ENCODE peak calls at places on chromosomes 16 and 17, in nine cellular contexts. V is aorta; F is HAP-1; I is uterus; B is endothelial cell of umbilical vein; G is CD4-positive, CD25-positive, alpha-beta regulatory T cell; U is IMR-90; D is Caco-2; E is psoas muscle. R is an unnamed sample. For H3K4me1, the result is how much of the 10 kb centered on the place peaks cover.

GRCh38 chr16:28846080-28846932 is at the start of gene TUFM:
- DNase-seq in V (peak), F (peak), I (peak), B (peak), G (peak), U (peak), D (peak), E (peak), R (peak)

GRCh38 chr16:52440248-52440647 is 106.7 kb downstream of the TOX3 start:
- DNase-seq in V (no peak), F (no peak), I (no peak), B (no peak), G (no peak), U (no peak), D (no peak), E (no peak), R (no peak)

GRCh38 chr16:81715358-81716196 is 63.5 kb upstream of the PLCG2 start:
- DNase-seq in V (no peak), F (no peak), I (no peak), B (no peak), G (peak), U (no peak), D (no peak), E (no peak), R (no peak)

GRCh38 chr17:9364837-9365430 is 210.7 kb downstream of the STX8 start:
- DNase-seq in V (no peak), F (no peak), I (no peak), B (no peak), G (no peak), U (peak), D (no peak), E (no peak), R (no peak)

GRCh38 chr17:47945080-47945479 is 3.7 kb downstream of the PNPO start:
- DNase-seq in V (no peak), F (no peak), I (peak), B (no peak), G (no peak), U (no peak), D (no peak), E (no peak), R (no peak)

GRCh38 chr17:8913091-8913490 is 45.6 kb upstream of the PIK3R6 start:
- DNase-seq in V (no peak), F (no peak), I (no peak), B (no peak), G (no peak), U (no peak), D (no peak), E (no peak), R (no peak)

GRCh38 chr16:67170168-67170947 is at the start of gene NOL3:
- DNase-seq in V (peak), F (peak), I (peak), B (peak), G (no peak), U (peak), D (peak), E (peak), R (peak)

GRCh38 chr16:57984443-57985203 is 13.7 kb upstream of the CNGB1 start:
- DNase-seq in V (peak), F (peak), I (peak), B (peak), G (peak), U (peak), D (peak), E (peak), R (peak)

GRCh38 chr17:27389542-27390140 is 66.6 kb upstream of the KSR1 start:
- DNase-seq in V (no peak), F (no peak), I (no peak), B (no peak), G (no peak), U (no peak), D (no peak), E (no peak), R (no peak)

GRCh38 chr17:35489944-35490343 is 41.4 kb upstream of the SLFN13 start:
- DNase-seq in V (no peak), F (no peak), I (no peak), B (no peak), G (no peak), U (no peak), D (no peak), E (no peak), R (no peak)

GRCh38 chr17:29590979-29591736 is 1.7 kb upstream of the GIT1 start:
- DNase-seq in V (peak), F (peak), I (peak), B (no peak), G (peak), U (peak), D (peak), E (peak), R (peak)

GRCh38 chr16:70529051-70529777 is 5.6 kb downstream of the SF3B3 start:
- DNase-seq in V (no peak), F (no peak), I (no peak), B (peak), G (peak), U (peak), D (no peak), E (no peak), R (no peak)

GRCh38 chr17:9645858-9646555 is 690 bp downstream of the USP43 start:
- DNase-seq in V (no peak), F (peak), I (no peak), B (no peak), G (no peak), U (no peak), D (peak), E (no peak), R (no peak)

GRCh38 chr16:88711750-88712340 is 5.5 kb downstream of the CTU2 start:
- DNase-seq in V (no peak), F (no peak), I (no peak), B (no peak), G (no peak), U (no peak), D (no peak), E (no peak), R (no peak)

DNA sequence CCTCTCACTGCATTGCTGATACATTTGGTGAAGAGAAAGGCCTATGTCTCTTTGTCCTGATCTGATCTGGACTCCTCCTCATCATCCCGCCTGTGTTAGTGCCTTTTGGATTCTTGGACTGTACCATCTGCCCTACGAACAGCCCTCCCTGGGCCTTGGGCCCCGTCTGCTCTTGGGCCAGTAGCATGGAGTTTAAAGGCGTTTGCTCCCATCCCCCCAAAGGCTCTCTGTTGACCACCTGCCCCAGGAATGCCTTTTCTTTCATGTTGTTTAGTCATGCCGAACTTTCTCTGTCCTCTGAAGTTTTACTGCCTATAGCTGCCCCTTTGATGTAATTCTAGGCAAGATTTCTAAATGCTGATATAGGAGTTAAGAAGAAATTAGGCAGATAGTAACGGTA is 30.9 kb upstream of the MEAK7 start:
- DNase-seq in V (no peak), F (no peak), I (no peak), B (no peak), G (no peak), U (no peak), D (peak), E (no peak), R (no peak)
- H3K4me1 ChIP-seq in V (under half), F (under half), I (under half), B (under half), G (under half), U (under half), D (half or more), E (under half), R (under half)

GRCh38 chr16:75250809-75251279 is 580 bp downstream of the BCAR1 start:
- DNase-seq in V (no peak), F (no peak), I (peak), B (no peak), G (no peak), U (no peak), D (peak), E (peak), R (peak)
- H3K4me1 ChIP-seq in V (under half), F (under half), I (half or more), B (half or more), G (under half), U (half or more), D (half or more), E (half or more), R (half or more)

DNA sequence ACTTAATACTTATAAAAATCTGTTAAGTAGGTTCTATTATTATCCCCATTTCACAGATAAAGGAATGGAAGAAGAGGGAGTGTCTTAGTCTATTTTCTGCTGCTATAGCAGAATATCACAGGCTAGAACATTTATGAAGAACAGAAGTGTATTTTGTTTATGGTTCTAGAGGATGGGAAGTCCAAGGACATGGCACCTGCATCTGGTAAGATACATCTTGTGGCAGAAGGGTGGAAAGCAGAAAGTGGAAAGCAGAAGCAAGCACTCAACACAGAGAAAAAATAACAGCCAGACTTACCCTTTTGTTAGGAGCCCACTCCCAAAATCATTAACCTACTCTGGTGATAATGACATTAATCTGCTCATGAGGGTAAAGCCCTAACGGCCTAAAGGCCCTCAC is 422.4 kb downstream of the NPIPA8 start:
- DNase-seq in V (no peak), F (no peak), I (no peak), B (no peak), G (no peak), U (no peak), D (no peak), E (no peak), R (no peak)
- H3K4me1 ChIP-seq in V (under half), F (under half), I (under half), B (under half), G (under half), U (under half), D (under half), E (under half), R (under half)

GRCh38 chr17:82664276-82664575 is 16.0 kb upstream of the WDR45B start:
- DNase-seq in V (peak), F (no peak), I (no peak), B (no peak), G (no peak), U (no peak), D (no peak), E (no peak), R (no peak)
- H3K4me1 ChIP-seq in V (under half), F (under half), I (under half), B (under half), G (under half), U (under half), D (under half), E (under half), R (under half)

DNA sequence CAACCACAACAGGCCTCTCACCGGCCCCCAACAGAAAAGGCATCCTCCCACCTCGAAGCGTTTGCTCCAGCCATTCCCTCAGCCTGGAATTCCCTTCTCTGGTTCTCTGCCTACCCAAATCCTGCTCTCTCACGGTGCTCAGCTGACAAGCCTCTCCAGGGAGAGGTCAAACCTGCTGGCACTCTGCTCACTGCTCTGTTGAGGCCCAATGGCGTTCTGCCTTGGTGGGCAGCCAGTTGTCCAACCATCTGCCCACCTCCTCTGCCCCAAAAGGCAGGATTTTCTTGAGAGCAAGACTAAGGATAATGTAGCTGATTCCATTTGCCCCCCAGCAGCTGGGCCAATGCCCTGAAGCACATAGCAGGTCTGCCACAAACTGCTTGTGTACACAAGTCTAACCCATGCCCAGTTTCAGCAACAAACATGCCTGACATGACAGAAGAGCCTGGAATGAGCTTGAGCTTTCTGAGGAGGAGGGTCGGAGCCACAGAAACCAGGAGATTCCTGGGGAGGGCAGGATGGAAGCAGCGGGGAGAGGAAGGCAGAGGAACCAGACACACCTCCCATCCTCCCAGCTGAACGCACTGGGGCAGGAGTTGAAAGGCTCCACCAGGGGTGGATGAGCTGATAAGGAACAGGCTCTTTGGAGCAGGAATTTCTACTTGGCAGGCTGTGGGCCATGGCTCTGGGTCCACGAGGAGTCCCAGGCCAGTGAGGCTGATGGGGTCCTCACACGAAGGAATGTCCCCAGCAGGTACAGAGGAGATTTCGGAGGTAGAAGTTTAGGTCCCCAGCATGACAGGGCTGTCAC is 23.9 kb downstream of the ARHGAP27 start:
- DNase-seq in V (no peak), F (no peak), I (no peak), B (no peak), G (no peak), U (no peak), D (no peak), E (no peak), R (no peak)
- H3K4me1 ChIP-seq in V (under half), F (under half), I (under half), B (under half), G (half or more), U (under half), D (under half), E (under half), R (under half)

R was measured in gastrocnemius medialis.